ENCODE peak calls at places on chromosomes 7 and 10, in four cellular contexts. F, M, X and Z are unnamed samples.

GRCh38 chr10:104120903-104121484 is 977 bp upstream of the SFR1 start:
- DNase-seq in F (peak), M (peak), X (peak), Z (peak)

GRCh38 chr7:29763266-29763665 is 43.0 kb upstream of the WIPF3 start:
- DNase-seq in F (no peak), M (no peak), X (no peak), Z (no peak)

GRCh38 chr7:96236198-96237039 is 85.5 kb downstream of the SLC25A13 start:
- DNase-seq in F (no peak), M (peak), X (no peak), Z (peak)

GRCh38 chr7:80941206-80941758 is 22.4 kb upstream of the SEMA3C start:
- DNase-seq in F (no peak), M (no peak), X (no peak), Z (no peak)

GRCh38 chr10:116418394-116418793 is 9.3 kb upstream of the PNLIPRP3 start:
- DNase-seq in F (no peak), M (no peak), X (no peak), Z (no peak)

GRCh38 chr10:102452672-102453340 is 1.5 kb upstream of the C10orf95 start:
- DNase-seq in F (no peak), M (peak), X (no peak), Z (no peak)

GRCh38 chr7:149872419-149873073 is 1.2 kb upstream of the ATP6V0E2 start:
- DNase-seq in F (peak), M (peak), X (no peak), Z (peak)

GRCh38 chr10:50544095-50544856 is 79.5 kb downstream of the SGMS1 start:
- DNase-seq in F (no peak), M (no peak), X (no peak), Z (no peak)

GRCh38 chr10:86411852-86412550 is 45.4 kb upstream of the GRID1 start:
- DNase-seq in F (no peak), M (no peak), X (no peak), Z (no peak)

GRCh38 chr10:97921581-97922377 is 72.1 kb downstream of the GOLGA7B start:
- DNase-seq in F (no peak), M (no peak), X (no peak), Z (no peak)

GRCh38 chr10:79442171-79443040 is 3.0 kb downstream of the ZCCHC24 start:
- DNase-seq in F (no peak), M (no peak), X (no peak), Z (no peak)

DNA sequence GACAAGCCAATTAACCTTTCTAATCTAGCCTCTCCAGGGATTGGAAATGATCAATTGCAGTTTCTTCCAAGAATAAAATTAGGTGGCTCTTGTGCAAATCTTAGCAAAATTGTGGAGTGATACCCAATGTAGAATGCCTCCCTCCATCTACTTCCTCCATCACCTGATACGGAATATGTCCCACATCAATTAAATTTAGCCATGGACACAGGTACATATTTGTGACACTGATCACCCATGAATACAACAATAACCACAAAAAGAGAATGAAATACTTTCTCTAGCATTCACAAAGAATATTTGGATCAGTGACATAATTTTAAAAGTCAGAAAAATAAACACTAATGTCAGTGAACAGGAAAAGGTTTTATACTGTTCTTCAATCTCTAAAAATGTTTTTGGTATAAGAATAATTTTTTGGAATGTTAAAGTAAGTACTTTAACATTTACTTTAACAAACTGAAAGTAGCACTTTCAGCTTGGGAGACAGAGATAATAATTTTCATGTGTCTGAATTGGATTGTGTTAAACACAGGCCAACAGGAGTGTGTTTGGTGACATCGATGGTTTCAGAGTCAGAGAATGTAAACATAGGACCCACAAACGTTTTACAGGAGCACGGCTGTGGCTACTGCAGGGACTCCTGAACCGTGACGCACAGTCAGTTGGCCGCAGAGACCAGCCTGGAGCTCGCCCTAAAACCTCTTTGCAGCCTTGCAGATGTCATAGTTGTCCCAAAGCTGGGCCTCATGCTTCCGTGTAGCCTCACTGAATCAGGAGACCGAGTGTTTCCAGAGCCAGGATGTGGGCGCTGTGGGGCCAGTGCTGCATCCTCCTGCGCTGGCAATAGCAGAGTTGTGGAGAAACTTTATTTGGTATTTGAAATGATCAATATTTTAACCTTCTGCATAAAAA is 7.2 kb downstream of the RBM20 start:
- DNase-seq in F (no peak), M (peak), X (no peak), Z (no peak)
- TF ChIP-seq SP1 in F (no peak), M (no peak), X (no peak), Z (no peak)

GRCh38 chr7:106278695-106279094 is 6.1 kb downstream of the NAMPT start:
- DNase-seq in F (no peak), M (no peak), X (no peak), Z (no peak)

GRCh38 chr7:106281127-106281526 is 3.7 kb downstream of the NAMPT start:
- DNase-seq in F (no peak), M (no peak), X (no peak), Z (no peak)

GRCh38 chr7:106279425-106280182 is 5.2 kb downstream of the NAMPT start:
- DNase-seq in F (no peak), M (peak), X (no peak), Z (no peak)

GRCh38 chr7:106276513-106276912 is 8.3 kb downstream of the NAMPT start:
- DNase-seq in F (no peak), M (no peak), X (no peak), Z (no peak)

GRCh38 chr7:106277976-106278375 is 6.8 kb downstream of the NAMPT start:
- DNase-seq in F (no peak), M (no peak), X (no peak), Z (no peak)
- TF ChIP-seq TARDBP in F (no peak), M (no peak), X (no peak), Z (no peak)

GRCh38 chr7:42883950-42884349 is 27.9 kb downstream of the C7orf25 start:
- DNase-seq in F (no peak), M (no peak), X (no peak), Z (no peak)

GRCh38 chr7:42886866-42887509 is 24.9 kb downstream of the C7orf25 start:
- DNase-seq in F (no peak), M (no peak), X (no peak), Z (no peak)

GRCh38 chr7:42880392-42880791 is 31.5 kb downstream of the C7orf25 start:
- DNase-seq in F (no peak), M (no peak), X (no peak), Z (no peak)

GRCh38 chr7:42886129-42886528 is 25.7 kb downstream of the C7orf25 start:
- DNase-seq in F (no peak), M (no peak), X (no peak), Z (no peak)
- TF ChIP-seq SP1 in F (no peak), M (no peak), X (no peak), Z (no peak)

DNA sequence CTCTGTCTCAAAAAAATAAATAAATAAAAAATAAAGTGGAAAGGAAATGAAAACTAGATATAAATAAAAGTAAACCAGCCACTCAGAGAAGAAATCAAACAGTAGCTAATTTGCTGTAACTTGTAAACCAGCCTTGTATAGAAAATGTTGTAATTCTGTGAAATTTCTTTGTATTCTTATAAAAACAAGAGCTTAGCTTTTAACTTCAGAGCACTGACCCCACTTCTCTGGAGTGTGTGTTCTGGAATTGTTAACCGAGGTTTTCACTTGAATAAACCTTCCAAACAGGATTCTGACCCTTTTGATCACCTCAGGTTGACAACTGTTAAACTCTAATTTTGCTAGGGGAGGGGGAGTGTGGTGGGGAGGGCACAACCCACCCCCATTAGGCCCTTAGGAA is 151.9 kb upstream of the TRIM24 start:
- DNase-seq in F (no peak), M (no peak), X (no peak), Z (no peak)
- TF ChIP-seq TARDBP in F (no peak), M (no peak), X (no peak), Z (no peak)

DNA sequence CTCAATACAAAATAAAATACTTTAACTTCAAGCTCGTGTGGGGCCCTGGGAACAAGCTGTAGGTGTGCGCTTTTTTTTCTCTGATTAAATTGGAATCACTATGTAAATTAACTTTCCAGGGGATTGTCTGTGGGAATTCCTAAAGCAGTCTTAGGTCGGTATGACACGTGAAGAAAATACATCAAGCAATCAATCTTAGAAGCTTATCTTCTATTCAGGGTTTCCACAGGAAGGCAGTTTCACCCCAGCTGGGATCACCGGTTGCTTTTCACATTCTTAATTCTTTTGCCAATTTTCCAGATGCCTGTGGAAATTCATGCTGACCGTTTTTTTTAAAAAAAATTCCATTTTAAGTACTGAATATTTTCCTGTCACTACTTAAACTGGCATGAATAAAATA is 41.8 kb downstream of the CAMK1D start:
- DNase-seq in F (no peak), M (no peak), X (no peak), Z (no peak)
- TF ChIP-seq SP1 in F (no peak), M (no peak), X (no peak), Z (no peak)

GRCh38 chr7:40674316-40674715 is 539.5 kb downstream of the SUGCT start:
- DNase-seq in F (no peak), M (no peak), X (no peak), Z (no peak)
- TF ChIP-seq TARDBP in F (no peak), M (no peak), X (no peak), Z (no peak)